ENCODE peak calls at places on chromosome X, in five cellular contexts. K is AG20443; Q is GM20000; W is PC-3; R is effector memory CD8-positive, alpha-beta T cell. J is an unnamed sample.

GRCh38 chrX:139204903-139205667 is 325.5 kb upstream of the F9 start:
- DNase-seq in K (peak), R (no peak), Q (no peak), W (peak), J (peak)

GRCh38 chrX:72041901-72042859 is 89.5 kb downstream of the RTL5 start:
- DNase-seq in R (no peak), Q (no peak), W (no peak), K (peak), J (peak)

GRCh38 chrX:31166832-31167231 is 95.0 kb upstream of the FTHL17 start:
- DNase-seq in R (no peak), K (no peak), W (no peak), Q (no peak), J (no peak)

GRCh38 chrX:152907084-152907651 is 9.3 kb downstream of the ZNF185 start:
- DNase-seq in Q (no peak), W (no peak), R (no peak), K (peak), J (no peak)

GRCh38 chrX:97374266-97374665 is 490.6 kb downstream of the RPA4 start:
- DNase-seq in R (no peak), K (no peak), Q (no peak), W (no peak), J (no peak)

GRCh38 chrX:40170830-40171512 is 73.2 kb upstream of the BCOR start:
- DNase-seq in Q (no peak), K (no peak), W (peak), R (no peak), J (no peak)

GRCh38 chrX:73850124-73851013 is 287.4 kb downstream of the CHIC1 start:
- DNase-seq in W (peak), R (no peak), K (peak), Q (peak), J (peak)

GRCh38 chrX:11967986-11968385 is 170.3 kb upstream of the FRMPD4 start:
- DNase-seq in R (no peak), Q (no peak), K (no peak), W (peak), J (no peak)

GRCh38 chrX:108036298-108036973 is 8.4 kb upstream of the VSIG1 start:
- DNase-seq in Q (no peak), W (peak), R (no peak), K (no peak), J (no peak)

GRCh38 chrX:152072236-152072635 is 66.1 kb downstream of the MAGEA10 start:
- DNase-seq in R (no peak), Q (no peak), K (peak), W (peak), J (peak)

GRCh38 chrX:49060914-49061313 is 2.1 kb downstream of the CCDC120 start:
- DNase-seq in R (no peak), Q (no peak), K (no peak), W (no peak), J (no peak)

GRCh38 chrX:136694491-136695087 is 46.6 kb downstream of the CD40LG start:
- DNase-seq in K (peak), Q (peak), W (peak), R (no peak), J (peak)

GRCh38 chrX:130555757-130556156 is 154.0 kb downstream of the RBMX2 start:
- DNase-seq in R (no peak), Q (no peak), W (no peak), K (no peak), J (no peak)

GRCh38 chrX:131816551-131817136 is 206.5 kb upstream of the STK26 start:
- DNase-seq in K (peak), W (peak), R (peak), Q (peak), J (no peak)

GRCh38 chrX:19747672-19748610 is 139.5 kb downstream of the SH3KBP1 start:
- DNase-seq in K (no peak), Q (no peak), R (peak), W (no peak), J (no peak)

GRCh38 chrX:78708171-78708570 is 39.3 kb upstream of the LPAR4 start:
- DNase-seq in W (peak), R (no peak), Q (no peak), K (peak), J (peak)

GRCh38 chrX:23822397-23822796 is 39.4 kb downstream of the SAT1 start:
- DNase-seq in R (no peak), Q (no peak), W (peak), K (peak), J (no peak)

GRCh38 chrX:45515262-45516215 is 314.9 kb upstream of the DIPK2B start:
- DNase-seq in W (peak), Q (peak), K (peak), R (peak), J (peak)

GRCh38 chrX:37640142-37640541 is 45.4 kb upstream of the XK start:
- DNase-seq in R (no peak), Q (no peak), W (no peak), K (no peak), J (no peak)

GRCh38 chrX:17038277-17038676 is 91.8 kb downstream of the REPS2 start:
- DNase-seq in W (no peak), K (no peak), R (no peak), Q (no peak), J (no peak)

GRCh38 chrX:50780144-50780543 is 33.9 kb downstream of the SHROOM4 start:
- DNase-seq in W (no peak), K (no peak), R (no peak), Q (no peak), J (no peak)

GRCh38 chrX:56789518-56790070 is 60.6 kb downstream of the NBDY start:
- DNase-seq in W (no peak), Q (no peak), R (no peak), K (no peak), J (no peak)

GRCh38 chrX:132786217-132786616 is 172.2 kb downstream of the HS6ST2 start:
- DNase-seq in K (no peak), W (peak), Q (no peak), R (no peak), J (no peak)

GRCh38 chrX:121011254-121011653 is 25.7 kb upstream of the CT47A1 start:
- DNase-seq in R (no peak), Q (no peak), K (no peak), W (no peak), J (no peak)

GRCh38 chrX:54482839-54483593 is 13.0 kb downstream of the FGD1 start:
- DNase-seq in R (no peak), Q (no peak), K (peak), W (no peak), J (peak)

GRCh38 chrX:115563633-115564182 is 2.7 kb downstream of the PLS3 start:
- DNase-seq in W (peak), K (peak), Q (no peak), R (no peak), J (no peak)

GRCh38 chrX:9708923-9709553 is 56.6 kb downstream of the GPR143 start:
- DNase-seq in Q (peak), R (peak), K (peak), W (peak), J (peak)

GRCh38 chrX:107674480-107675364 is 46.4 kb downstream of the PRPS1 start:
- DNase-seq in Q (no peak), K (no peak), W (no peak), R (no peak), J (peak)

GRCh38 chrX:154308108-154308946 is 12.7 kb downstream of the TKTL1 start:
- DNase-seq in Q (peak), W (peak), R (peak), K (peak), J (peak)